ENCODE peak calls at places on chromosomes 2 and 18, in nine cellular contexts. One of them, this sample, is unnamed.

GRCh38 chr18:7921938-7922587 is 354.9 kb downstream of the PTPRM start:
- DNase-seq in testis: no peak
- DNase-seq in transverse colon: no peak
- DNase-seq in psoas muscle: no peak
- DNase-seq in mucosa of descending colon: no peak
- DNase-seq in AG04449: no peak
- DNase-seq in astrocyte: peak; percentile 67
- DNase-seq in astrocyte of the spinal cord: peak; percentile 79
- DNase-seq in fibroblast of the aortic adventitia: peak; percentile 50
- DNase-seq in this sample: peak; percentile 48

GRCh38 chr2:12155308-12156061 is 409.1 kb downstream of the LPIN1 start:
- DNase-seq in testis: no peak
- DNase-seq in astrocyte: peak; percentile 87
- DNase-seq in astrocyte of the spinal cord: peak; percentile 92
- DNase-seq in fibroblast of the aortic adventitia: peak; percentile 93
- DNase-seq in psoas muscle: peak; percentile 39
- DNase-seq in transverse colon: no peak
- DNase-seq in AG04449: no peak
- DNase-seq in mucosa of descending colon: no peak
- DNase-seq in this sample: no peak

GRCh38 chr2:23200056-23200455 is 184.9 kb upstream of the KLHL29 start:
- DNase-seq in testis: no peak
- DNase-seq in psoas muscle: no peak
- DNase-seq in astrocyte of the spinal cord: no peak
- DNase-seq in fibroblast of the aortic adventitia: no peak
- DNase-seq in transverse colon: no peak
- DNase-seq in mucosa of descending colon: no peak
- DNase-seq in AG04449: no peak
- DNase-seq in astrocyte: no peak
- DNase-seq in this sample: no peak

GRCh38 chr18:57230861-57231260 is 84.0 kb downstream of the BOD1L2 start:
- DNase-seq in transverse colon: no peak
- DNase-seq in astrocyte: no peak
- DNase-seq in mucosa of descending colon: no peak
- DNase-seq in fibroblast of the aortic adventitia: no peak
- DNase-seq in astrocyte of the spinal cord: no peak
- DNase-seq in testis: no peak
- DNase-seq in psoas muscle: no peak
- DNase-seq in AG04449: no peak
- DNase-seq in this sample: no peak

GRCh38 chr2:217489145-217489960 is 513.4 kb downstream of the TNS1 start:
- DNase-seq in psoas muscle: no peak
- DNase-seq in mucosa of descending colon: no peak
- DNase-seq in astrocyte of the spinal cord: peak; percentile 33
- DNase-seq in astrocyte: peak; percentile 74
- DNase-seq in AG04449: no peak
- DNase-seq in testis: peak; percentile 20
- DNase-seq in fibroblast of the aortic adventitia: no peak
- DNase-seq in transverse colon: no peak
- DNase-seq in this sample: no peak

GRCh38 chr18:37294951-37295350 is 270.6 kb downstream of the CELF4 start:
- DNase-seq in mucosa of descending colon: no peak
- DNase-seq in astrocyte of the spinal cord: no peak
- DNase-seq in transverse colon: peak; percentile 14
- DNase-seq in testis: peak; percentile 31
- DNase-seq in astrocyte: no peak
- DNase-seq in psoas muscle: no peak
- DNase-seq in AG04449: no peak
- DNase-seq in fibroblast of the aortic adventitia: no peak
- DNase-seq in this sample: peak; percentile 70

GRCh38 chr2:28378679-28379392 is 13.8 kb upstream of the FOSL2 start:
- DNase-seq in mucosa of descending colon: no peak
- DNase-seq in fibroblast of the aortic adventitia: no peak
- DNase-seq in testis: no peak
- DNase-seq in transverse colon: no peak
- DNase-seq in astrocyte: no peak
- DNase-seq in psoas muscle: no peak
- DNase-seq in astrocyte of the spinal cord: no peak
- DNase-seq in AG04449: no peak
- DNase-seq in this sample: no peak

GRCh38 chr2:234355052-234355720 is 141.7 kb downstream of the ARL4C start:
- DNase-seq in psoas muscle: no peak
- DNase-seq in astrocyte: no peak
- DNase-seq in transverse colon: no peak
- DNase-seq in mucosa of descending colon: no peak
- DNase-seq in astrocyte of the spinal cord: no peak
- DNase-seq in testis: no peak
- DNase-seq in AG04449: no peak
- DNase-seq in fibroblast of the aortic adventitia: no peak
- DNase-seq in this sample: no peak

GRCh38 chr18:7830468-7830867 is 263.4 kb downstream of the PTPRM start:
- DNase-seq in astrocyte: no peak
- DNase-seq in transverse colon: no peak
- DNase-seq in fibroblast of the aortic adventitia: no peak
- DNase-seq in mucosa of descending colon: no peak
- DNase-seq in psoas muscle: no peak
- DNase-seq in AG04449: no peak
- DNase-seq in testis: no peak
- DNase-seq in astrocyte of the spinal cord: no peak
- DNase-seq in this sample: no peak

GRCh38 chr2:185246717-185247116 is 491.9 kb upstream of the FSIP2 start:
- DNase-seq in psoas muscle: no peak
- DNase-seq in astrocyte of the spinal cord: no peak
- DNase-seq in testis: no peak
- DNase-seq in mucosa of descending colon: no peak
- DNase-seq in transverse colon: no peak
- DNase-seq in astrocyte: no peak
- DNase-seq in fibroblast of the aortic adventitia: no peak
- DNase-seq in AG04449: no peak
- DNase-seq in this sample: no peak

GRCh38 chr2:96208144-96209010 is at the start of gene STARD7:
- DNase-seq in astrocyte: peak; percentile 96
- DNase-seq in astrocyte of the spinal cord: peak; percentile 98
- DNase-seq in AG04449: peak; percentile 80
- DNase-seq in psoas muscle: peak; percentile 99
- DNase-seq in testis: peak; percentile 99
- DNase-seq in fibroblast of the aortic adventitia: peak; percentile 97
- DNase-seq in mucosa of descending colon: peak; percentile 99
- DNase-seq in transverse colon: peak; percentile 99
- DNase-seq in this sample: peak; percentile 99
- TF ChIP-seq CTCF in astrocyte: no peak
- TF ChIP-seq CTCF in astrocyte of the spinal cord: peak; percentile 6
- TF ChIP-seq CTCF in AG04449: peak; percentile 21
- TF ChIP-seq CTCF in psoas muscle: no peak
- TF ChIP-seq CTCF in testis: no peak
- TF ChIP-seq CTCF in fibroblast of the aortic adventitia: peak; percentile 2
- TF ChIP-seq CTCF in mucosa of descending colon: peak; percentile 18
- TF ChIP-seq CTCF in transverse colon: no peak
- TF ChIP-seq CTCF in this sample: no peak

DNA sequence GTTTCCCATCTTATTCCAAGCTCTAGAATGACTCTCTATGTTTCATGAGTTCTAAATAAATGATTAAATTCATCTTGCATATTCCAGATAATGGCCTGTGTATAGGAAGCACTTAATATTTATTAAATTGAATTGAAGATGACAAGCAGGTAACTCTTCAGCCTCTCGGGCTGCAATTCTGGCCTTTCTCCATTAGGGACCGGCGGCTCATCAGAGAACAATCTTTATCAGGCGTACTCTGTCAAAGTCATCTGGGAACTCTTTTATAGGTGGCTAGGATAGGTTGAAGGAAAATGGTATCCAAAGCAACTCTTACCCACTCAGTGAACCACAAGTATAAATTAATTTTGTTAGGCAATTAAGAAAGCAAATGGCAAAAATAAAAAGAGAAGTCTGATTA is 308.5 kb downstream of the NOL4 start:
- DNase-seq in testis: no peak
- DNase-seq in AG04449: no peak
- DNase-seq in astrocyte: no peak
- DNase-seq in astrocyte of the spinal cord: no peak
- DNase-seq in transverse colon: no peak
- DNase-seq in mucosa of descending colon: no peak
- DNase-seq in fibroblast of the aortic adventitia: no peak
- DNase-seq in psoas muscle: no peak
- DNase-seq in this sample: peak; percentile 1
- TF ChIP-seq CTCF in testis: no peak
- TF ChIP-seq CTCF in AG04449: no peak
- TF ChIP-seq CTCF in astrocyte: no peak
- TF ChIP-seq CTCF in astrocyte of the spinal cord: peak; percentile 16
- TF ChIP-seq CTCF in transverse colon: no peak
- TF ChIP-seq CTCF in mucosa of descending colon: no peak
- TF ChIP-seq CTCF in fibroblast of the aortic adventitia: no peak
- TF ChIP-seq CTCF in psoas muscle: no peak
- TF ChIP-seq CTCF in this sample: no peak

GRCh38 chr2:70553584-70554337 is at the start of gene TGFA:
- DNase-seq in AG04449: no peak
- DNase-seq in astrocyte: peak; percentile 5
- DNase-seq in psoas muscle: peak; percentile 54
- DNase-seq in astrocyte of the spinal cord: peak; percentile 10
- DNase-seq in fibroblast of the aortic adventitia: no peak
- DNase-seq in mucosa of descending colon: peak; percentile 91
- DNase-seq in transverse colon: peak; percentile 89
- DNase-seq in testis: peak; percentile 57
- DNase-seq in this sample: peak; percentile 96

GRCh38 chr2:70556608-70557007 is 3.0 kb upstream of the TGFA start:
- DNase-seq in transverse colon: no peak
- DNase-seq in AG04449: no peak
- DNase-seq in astrocyte of the spinal cord: no peak
- DNase-seq in psoas muscle: no peak
- DNase-seq in fibroblast of the aortic adventitia: no peak
- DNase-seq in testis: no peak
- DNase-seq in astrocyte: no peak
- DNase-seq in mucosa of descending colon: no peak
- DNase-seq in this sample: no peak

GRCh38 chr2:70553334-70553583 is 367 bp downstream of the TGFA start:
- DNase-seq in transverse colon: peak; percentile 62
- DNase-seq in psoas muscle: no peak
- DNase-seq in testis: no peak
- DNase-seq in astrocyte of the spinal cord: no peak
- DNase-seq in fibroblast of the aortic adventitia: no peak
- DNase-seq in AG04449: no peak
- DNase-seq in astrocyte: no peak
- DNase-seq in mucosa of descending colon: peak; percentile 74
- DNase-seq in this sample: peak; percentile 47

GRCh38 chr2:70552501-70553333 is 909 bp downstream of the TGFA start:
- DNase-seq in astrocyte of the spinal cord: no peak
- DNase-seq in psoas muscle: no peak
- DNase-seq in transverse colon: peak; percentile 41
- DNase-seq in fibroblast of the aortic adventitia: no peak
- DNase-seq in testis: no peak
- DNase-seq in astrocyte: no peak
- DNase-seq in AG04449: no peak
- DNase-seq in mucosa of descending colon: no peak
- DNase-seq in this sample: peak; percentile 54

GRCh38 chr2:70554338-70554892 is 789 bp upstream of the TGFA start:
- DNase-seq in fibroblast of the aortic adventitia: no peak
- DNase-seq in astrocyte: no peak
- DNase-seq in psoas muscle: no peak
- DNase-seq in mucosa of descending colon: no peak
- DNase-seq in testis: no peak
- DNase-seq in astrocyte of the spinal cord: no peak
- DNase-seq in AG04449: no peak
- DNase-seq in transverse colon: no peak
- DNase-seq in this sample: no peak
- TF ChIP-seq CTCF in fibroblast of the aortic adventitia: no peak
- TF ChIP-seq CTCF in astrocyte: no peak
- TF ChIP-seq CTCF in psoas muscle: no peak
- TF ChIP-seq CTCF in mucosa of descending colon: peak; percentile 16
- TF ChIP-seq CTCF in testis: no peak
- TF ChIP-seq CTCF in astrocyte of the spinal cord: no peak
- TF ChIP-seq CTCF in AG04449: no peak
- TF ChIP-seq CTCF in transverse colon: no peak
- TF ChIP-seq CTCF in this sample: peak; percentile 89

GRCh38 chr2:151614159-151614558 is 120.1 kb downstream of the NEB start:
- DNase-seq in AG04449: no peak
- DNase-seq in astrocyte of the spinal cord: no peak
- DNase-seq in transverse colon: no peak
- DNase-seq in psoas muscle: no peak
- DNase-seq in fibroblast of the aortic adventitia: no peak
- DNase-seq in mucosa of descending colon: no peak
- DNase-seq in astrocyte: no peak
- DNase-seq in testis: no peak
- DNase-seq in this sample: no peak

GRCh38 chr2:151619337-151619989 is 114.8 kb downstream of the NEB start:
- DNase-seq in mucosa of descending colon: no peak
- DNase-seq in astrocyte: peak; percentile 34
- DNase-seq in fibroblast of the aortic adventitia: no peak
- DNase-seq in transverse colon: no peak
- DNase-seq in AG04449: no peak
- DNase-seq in testis: no peak
- DNase-seq in psoas muscle: no peak
- DNase-seq in astrocyte of the spinal cord: no peak
- DNase-seq in this sample: no peak

GRCh38 chr2:151611351-151611750 is 122.9 kb downstream of the NEB start:
- DNase-seq in fibroblast of the aortic adventitia: no peak
- DNase-seq in AG04449: no peak
- DNase-seq in testis: no peak
- DNase-seq in mucosa of descending colon: no peak
- DNase-seq in psoas muscle: no peak
- DNase-seq in transverse colon: no peak
- DNase-seq in astrocyte: no peak
- DNase-seq in astrocyte of the spinal cord: no peak
- DNase-seq in this sample: no peak

GRCh38 chr2:151616760-151617339 is 117.4 kb downstream of the NEB start:
- DNase-seq in mucosa of descending colon: no peak
- DNase-seq in psoas muscle: no peak
- DNase-seq in AG04449: no peak
- DNase-seq in astrocyte: peak; percentile 15
- DNase-seq in astrocyte of the spinal cord: no peak
- DNase-seq in transverse colon: no peak
- DNase-seq in fibroblast of the aortic adventitia: no peak
- DNase-seq in testis: no peak
- DNase-seq in this sample: no peak

GRCh38 chr2:151614606-151615306 is 119.5 kb downstream of the NEB start:
- DNase-seq in fibroblast of the aortic adventitia: no peak
- DNase-seq in mucosa of descending colon: no peak
- DNase-seq in astrocyte of the spinal cord: no peak
- DNase-seq in psoas muscle: no peak
- DNase-seq in astrocyte: no peak
- DNase-seq in AG04449: no peak
- DNase-seq in transverse colon: no peak
- DNase-seq in testis: no peak
- DNase-seq in this sample: no peak
- TF ChIP-seq CTCF in fibroblast of the aortic adventitia: no peak
- TF ChIP-seq CTCF in mucosa of descending colon: no peak
- TF ChIP-seq CTCF in astrocyte of the spinal cord: no peak
- TF ChIP-seq CTCF in psoas muscle: no peak
- TF ChIP-seq CTCF in astrocyte: no peak
- TF ChIP-seq CTCF in AG04449: no peak
- TF ChIP-seq CTCF in transverse colon: no peak
- TF ChIP-seq CTCF in testis: no peak
- TF ChIP-seq CTCF in this sample: no peak

DNA sequence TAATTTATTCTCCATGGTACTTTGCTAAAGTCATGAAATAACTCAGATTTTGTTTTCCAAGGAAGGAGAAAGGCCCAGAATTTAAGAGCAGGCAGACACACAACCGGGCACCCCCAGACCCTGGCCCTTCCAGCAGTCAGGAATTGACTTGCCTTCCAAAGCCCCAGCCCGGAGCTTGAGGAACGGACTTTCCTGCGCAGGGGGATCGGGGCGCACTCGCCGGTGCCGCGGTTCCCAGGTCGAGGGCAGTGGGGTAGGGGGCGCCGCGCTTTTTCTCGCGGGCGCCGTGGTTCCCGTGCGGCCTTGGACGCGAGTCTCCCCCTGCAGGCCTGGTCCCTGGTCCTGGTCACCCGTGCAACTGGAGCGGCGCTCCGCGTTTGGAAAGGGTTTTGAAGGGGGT is 1.2 kb downstream of the ZNF236 start:
- DNase-seq in astrocyte: peak; percentile 14
- DNase-seq in AG04449: no peak
- DNase-seq in fibroblast of the aortic adventitia: no peak
- DNase-seq in testis: no peak
- DNase-seq in psoas muscle: peak; percentile 34
- DNase-seq in transverse colon: peak; percentile 22
- DNase-seq in mucosa of descending colon: peak; percentile 62
- DNase-seq in astrocyte of the spinal cord: peak; percentile 23
- DNase-seq in this sample: no peak
- TF ChIP-seq CTCF in astrocyte: no peak
- TF ChIP-seq CTCF in AG04449: peak; percentile 63
- TF ChIP-seq CTCF in fibroblast of the aortic adventitia: peak; percentile 33
- TF ChIP-seq CTCF in testis: no peak
- TF ChIP-seq CTCF in psoas muscle: no peak
- TF ChIP-seq CTCF in transverse colon: no peak
- TF ChIP-seq CTCF in mucosa of descending colon: no peak
- TF ChIP-seq CTCF in astrocyte of the spinal cord: peak; percentile 55
- TF ChIP-seq CTCF in this sample: peak; percentile 9